ENCODE peak calls at places on chromosomes 7 and 10, in nine cellular contexts. One of them, this sample, is unnamed.

GRCh38 chr7:80216996-80217842 is 82.6 kb downstream of the GNAI1 start:
- DNase-seq in upper lobe of right lung: no peak
- DNase-seq in astrocyte of the spinal cord: no peak
- DNase-seq in AG04450: no peak
- DNase-seq in psoas muscle: no peak
- DNase-seq in CD4-positive, alpha-beta memory T cell: no peak
- DNase-seq in fibroblast of lung: no peak
- DNase-seq in endodermal cell: no peak
- DNase-seq in cardiac muscle cell: no peak
- DNase-seq in this sample: peak; percentile 81

GRCh38 chr10:64682043-64682442 is 1160.8 kb downstream of the REEP3 start:
- DNase-seq in endodermal cell: peak; percentile 73
- DNase-seq in upper lobe of right lung: no peak
- DNase-seq in astrocyte of the spinal cord: peak; percentile 5
- DNase-seq in cardiac muscle cell: no peak
- DNase-seq in CD4-positive, alpha-beta memory T cell: no peak
- DNase-seq in AG04450: no peak
- DNase-seq in fibroblast of lung: peak; percentile 1
- DNase-seq in psoas muscle: no peak
- DNase-seq in this sample: no peak

GRCh38 chr10:28668363-28669226 is 8.7 kb upstream of the BAMBI start:
- DNase-seq in endodermal cell: peak; percentile 87
- DNase-seq in astrocyte of the spinal cord: no peak
- DNase-seq in psoas muscle: peak; percentile 70
- DNase-seq in upper lobe of right lung: peak; percentile 78
- DNase-seq in CD4-positive, alpha-beta memory T cell: no peak
- DNase-seq in AG04450: no peak
- DNase-seq in fibroblast of lung: peak; percentile 20
- DNase-seq in cardiac muscle cell: peak; percentile 87
- DNase-seq in this sample: no peak

GRCh38 chr7:149821191-149822148 is 16.7 kb upstream of the ZNF862 start:
- DNase-seq in endodermal cell: no peak
- DNase-seq in psoas muscle: peak; percentile 48
- DNase-seq in CD4-positive, alpha-beta memory T cell: no peak
- DNase-seq in astrocyte of the spinal cord: no peak
- DNase-seq in fibroblast of lung: no peak
- DNase-seq in cardiac muscle cell: no peak
- DNase-seq in AG04450: no peak
- DNase-seq in upper lobe of right lung: peak; percentile 55
- DNase-seq in this sample: no peak

GRCh38 chr7:76037310-76037709 is 10.5 kb downstream of the STYXL1 start:
- DNase-seq in fibroblast of lung: peak; percentile 33
- DNase-seq in psoas muscle: peak; percentile 83
- DNase-seq in AG04450: peak; percentile 13
- DNase-seq in upper lobe of right lung: no peak
- DNase-seq in endodermal cell: no peak
- DNase-seq in cardiac muscle cell: no peak
- DNase-seq in CD4-positive, alpha-beta memory T cell: no peak
- DNase-seq in astrocyte of the spinal cord: peak; percentile 29
- DNase-seq in this sample: no peak

GRCh38 chr7:24401628-24402593 is 117.9 kb downstream of the NPY start:
- DNase-seq in astrocyte of the spinal cord: peak; percentile 50
- DNase-seq in CD4-positive, alpha-beta memory T cell: peak; percentile 8
- DNase-seq in AG04450: no peak
- DNase-seq in fibroblast of lung: peak; percentile 58
- DNase-seq in psoas muscle: no peak
- DNase-seq in upper lobe of right lung: no peak
- DNase-seq in endodermal cell: no peak
- DNase-seq in cardiac muscle cell: peak; percentile 11
- DNase-seq in this sample: peak; percentile 38

GRCh38 chr10:79019441-79019840 is 49.3 kb upstream of the ZMIZ1 start:
- DNase-seq in endodermal cell: peak; percentile 18
- DNase-seq in upper lobe of right lung: no peak
- DNase-seq in psoas muscle: peak; percentile 34
- DNase-seq in AG04450: no peak
- DNase-seq in cardiac muscle cell: no peak
- DNase-seq in CD4-positive, alpha-beta memory T cell: no peak
- DNase-seq in fibroblast of lung: no peak
- DNase-seq in astrocyte of the spinal cord: no peak
- DNase-seq in this sample: no peak

GRCh38 chr10:119466655-119467054 is 75.9 kb downstream of the RGS10 start:
- DNase-seq in AG04450: no peak
- DNase-seq in endodermal cell: no peak
- DNase-seq in fibroblast of lung: no peak
- DNase-seq in upper lobe of right lung: no peak
- DNase-seq in CD4-positive, alpha-beta memory T cell: peak; percentile 24
- DNase-seq in cardiac muscle cell: no peak
- DNase-seq in astrocyte of the spinal cord: no peak
- DNase-seq in psoas muscle: no peak
- DNase-seq in this sample: no peak

GRCh38 chr10:32317795-32318194 is 29.2 kb downstream of the EPC1 start:
- DNase-seq in astrocyte of the spinal cord: no peak
- DNase-seq in psoas muscle: no peak
- DNase-seq in fibroblast of lung: no peak
- DNase-seq in AG04450: no peak
- DNase-seq in upper lobe of right lung: no peak
- DNase-seq in endodermal cell: no peak
- DNase-seq in CD4-positive, alpha-beta memory T cell: peak; percentile 35
- DNase-seq in cardiac muscle cell: no peak
- DNase-seq in this sample: no peak

GRCh38 chr7:112708236-112708635 is 82.0 kb downstream of the TMEM168 start:
- DNase-seq in upper lobe of right lung: no peak
- DNase-seq in CD4-positive, alpha-beta memory T cell: no peak
- DNase-seq in cardiac muscle cell: no peak
- DNase-seq in astrocyte of the spinal cord: no peak
- DNase-seq in fibroblast of lung: no peak
- DNase-seq in endodermal cell: peak; percentile 56
- DNase-seq in psoas muscle: no peak
- DNase-seq in AG04450: no peak
- DNase-seq in this sample: no peak

GRCh38 chr7:102842284-102842683 is 70.5 kb upstream of the LRRC17 start:
- DNase-seq in psoas muscle: no peak
- DNase-seq in fibroblast of lung: no peak
- DNase-seq in astrocyte of the spinal cord: no peak
- DNase-seq in cardiac muscle cell: no peak
- DNase-seq in endodermal cell: no peak
- DNase-seq in CD4-positive, alpha-beta memory T cell: no peak
- DNase-seq in upper lobe of right lung: no peak
- DNase-seq in AG04450: no peak
- DNase-seq in this sample: no peak

GRCh38 chr7:37738338-37738737 is 54.8 kb downstream of the GPR141 start:
- DNase-seq in cardiac muscle cell: no peak
- DNase-seq in fibroblast of lung: peak; percentile 2
- DNase-seq in CD4-positive, alpha-beta memory T cell: no peak
- DNase-seq in astrocyte of the spinal cord: no peak
- DNase-seq in AG04450: no peak
- DNase-seq in endodermal cell: no peak
- DNase-seq in psoas muscle: no peak
- DNase-seq in upper lobe of right lung: no peak
- DNase-seq in this sample: no peak

GRCh38 chr7:107581387-107582013 is 1.5 kb downstream of the BCAP29 start:
- DNase-seq in CD4-positive, alpha-beta memory T cell: no peak
- DNase-seq in psoas muscle: no peak
- DNase-seq in AG04450: no peak
- DNase-seq in astrocyte of the spinal cord: peak; percentile 18
- DNase-seq in upper lobe of right lung: no peak
- DNase-seq in endodermal cell: no peak
- DNase-seq in cardiac muscle cell: no peak
- DNase-seq in fibroblast of lung: peak; percentile 48
- DNase-seq in this sample: no peak

GRCh38 chr10:78249690-78250089 is 216.0 kb downstream of the RPS24 start:
- DNase-seq in AG04450: no peak
- DNase-seq in upper lobe of right lung: no peak
- DNase-seq in endodermal cell: no peak
- DNase-seq in CD4-positive, alpha-beta memory T cell: no peak
- DNase-seq in cardiac muscle cell: no peak
- DNase-seq in psoas muscle: no peak
- DNase-seq in fibroblast of lung: no peak
- DNase-seq in astrocyte of the spinal cord: no peak
- DNase-seq in this sample: no peak

GRCh38 chr7:37493810-37494209 is 45.1 kb upstream of the ELMO1 start:
- DNase-seq in fibroblast of lung: no peak
- DNase-seq in upper lobe of right lung: no peak
- DNase-seq in CD4-positive, alpha-beta memory T cell: no peak
- DNase-seq in psoas muscle: no peak
- DNase-seq in endodermal cell: no peak
- DNase-seq in AG04450: no peak
- DNase-seq in cardiac muscle cell: no peak
- DNase-seq in astrocyte of the spinal cord: no peak
- DNase-seq in this sample: no peak

DNA sequence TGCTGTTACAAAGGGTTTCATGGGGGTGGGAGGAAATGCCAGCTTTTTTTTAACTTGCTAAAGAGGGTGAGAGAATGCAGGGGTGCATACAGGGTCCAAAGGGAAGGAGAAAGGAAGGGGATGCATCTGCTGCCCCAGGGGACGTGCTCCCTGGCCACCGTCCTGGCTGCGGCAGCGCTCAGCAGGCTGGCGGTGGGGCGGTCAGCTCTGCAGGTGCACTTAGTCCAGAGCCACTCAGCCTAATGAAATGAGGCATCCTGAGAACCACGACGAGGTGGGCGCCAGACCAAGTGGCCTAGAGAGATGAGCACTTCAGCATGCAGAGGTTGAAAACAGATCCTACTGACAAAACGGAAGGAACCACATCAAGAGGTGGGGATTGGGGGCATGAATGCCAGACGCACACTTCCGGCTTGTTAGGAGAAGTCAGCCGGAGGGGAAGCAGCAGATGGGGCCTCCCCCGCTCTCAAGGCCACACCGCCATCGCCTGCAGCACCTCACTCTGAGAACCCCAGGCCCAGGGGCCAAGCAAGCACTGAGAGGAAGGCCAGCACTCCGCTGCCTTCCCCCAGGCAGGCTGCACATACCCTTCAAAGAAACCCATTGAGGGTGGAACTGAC is 94.5 kb downstream of the MAD1L1 start:
- DNase-seq in psoas muscle: no peak
- DNase-seq in endodermal cell: no peak
- DNase-seq in cardiac muscle cell: no peak
- DNase-seq in upper lobe of right lung: no peak
- DNase-seq in AG04450: no peak
- DNase-seq in CD4-positive, alpha-beta memory T cell: peak; percentile 27
- DNase-seq in astrocyte of the spinal cord: no peak
- DNase-seq in fibroblast of lung: no peak
- DNase-seq in this sample: peak; percentile 93
- H3K4me3 ChIP-seq in psoas muscle: no peak overlapping the region
- H3K4me3 ChIP-seq in endodermal cell: no peak overlapping the region
- H3K4me3 ChIP-seq in cardiac muscle cell: no peak overlapping the region
- H3K4me3 ChIP-seq in upper lobe of right lung: no peak overlapping the region
- H3K4me3 ChIP-seq in AG04450: no peak overlapping the region
- H3K4me3 ChIP-seq in CD4-positive, alpha-beta memory T cell: no peak overlapping the region
- H3K4me3 ChIP-seq in astrocyte of the spinal cord: no peak overlapping the region
- H3K4me3 ChIP-seq in fibroblast of lung: no peak overlapping the region
- H3K4me3 ChIP-seq in this sample: peak overlapping the region; percentile 54

GRCh38 chr7:28038175-28038855 is 142.3 kb downstream of the JAZF1 start:
- DNase-seq in cardiac muscle cell: no peak
- DNase-seq in fibroblast of lung: no peak
- DNase-seq in psoas muscle: no peak
- DNase-seq in CD4-positive, alpha-beta memory T cell: no peak
- DNase-seq in upper lobe of right lung: no peak
- DNase-seq in AG04450: no peak
- DNase-seq in endodermal cell: no peak
- DNase-seq in astrocyte of the spinal cord: no peak
- DNase-seq in this sample: no peak

GRCh38 chr7:28036748-28037147 is 143.8 kb downstream of the JAZF1 start:
- DNase-seq in AG04450: no peak
- DNase-seq in endodermal cell: no peak
- DNase-seq in CD4-positive, alpha-beta memory T cell: no peak
- DNase-seq in fibroblast of lung: no peak
- DNase-seq in cardiac muscle cell: no peak
- DNase-seq in astrocyte of the spinal cord: no peak
- DNase-seq in psoas muscle: no peak
- DNase-seq in upper lobe of right lung: no peak
- DNase-seq in this sample: no peak

GRCh38 chr7:28041508-28042314 is 138.9 kb downstream of the JAZF1 start:
- DNase-seq in CD4-positive, alpha-beta memory T cell: no peak
- DNase-seq in astrocyte of the spinal cord: peak; percentile 71
- DNase-seq in upper lobe of right lung: no peak
- DNase-seq in psoas muscle: no peak
- DNase-seq in AG04450: peak; percentile 53
- DNase-seq in endodermal cell: no peak
- DNase-seq in fibroblast of lung: peak; percentile 47
- DNase-seq in cardiac muscle cell: no peak
- DNase-seq in this sample: no peak

GRCh38 chr7:28033386-28033785 is 147.2 kb downstream of the JAZF1 start:
- DNase-seq in fibroblast of lung: no peak
- DNase-seq in endodermal cell: no peak
- DNase-seq in CD4-positive, alpha-beta memory T cell: no peak
- DNase-seq in astrocyte of the spinal cord: no peak
- DNase-seq in upper lobe of right lung: no peak
- DNase-seq in cardiac muscle cell: no peak
- DNase-seq in AG04450: no peak
- DNase-seq in psoas muscle: no peak
- DNase-seq in this sample: no peak

GRCh38 chr7:28037220-28038010 is 143.2 kb downstream of the JAZF1 start:
- DNase-seq in AG04450: peak; percentile 83
- DNase-seq in fibroblast of lung: peak; percentile 93
- DNase-seq in psoas muscle: no peak
- DNase-seq in upper lobe of right lung: no peak
- DNase-seq in CD4-positive, alpha-beta memory T cell: no peak
- DNase-seq in astrocyte of the spinal cord: peak; percentile 96
- DNase-seq in endodermal cell: no peak
- DNase-seq in cardiac muscle cell: no peak
- DNase-seq in this sample: no peak
- H3K4me3 ChIP-seq in AG04450: no peak overlapping the region
- H3K4me3 ChIP-seq in fibroblast of lung: no peak overlapping the region
- H3K4me3 ChIP-seq in psoas muscle: no peak overlapping the region
- H3K4me3 ChIP-seq in upper lobe of right lung: no peak overlapping the region
- H3K4me3 ChIP-seq in CD4-positive, alpha-beta memory T cell: no peak overlapping the region
- H3K4me3 ChIP-seq in astrocyte of the spinal cord: no peak overlapping the region
- H3K4me3 ChIP-seq in endodermal cell: no peak overlapping the region
- H3K4me3 ChIP-seq in cardiac muscle cell: no peak overlapping the region
- H3K4me3 ChIP-seq in this sample: no peak overlapping the region

DNA sequence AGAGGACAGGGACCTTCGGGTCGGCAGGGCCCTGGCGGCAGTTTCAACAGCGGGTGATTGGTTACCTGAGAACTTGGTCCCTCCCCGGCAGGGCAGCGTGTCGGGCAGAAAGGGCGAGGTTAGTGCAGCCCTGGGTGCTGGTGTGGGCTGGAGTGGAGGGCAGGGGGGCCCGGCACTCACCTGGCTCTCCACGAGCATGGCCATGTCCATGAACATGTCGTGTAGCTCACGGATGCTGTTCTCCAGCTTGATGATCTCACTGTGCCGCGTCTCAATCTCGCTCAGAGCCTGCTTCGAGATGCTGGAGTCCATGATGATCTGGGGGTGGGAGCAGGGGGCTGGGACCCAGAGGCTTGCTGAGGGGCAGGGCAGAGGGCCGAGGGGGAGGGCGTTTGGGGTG is 16.8 kb downstream of the STX1A start:
- DNase-seq in AG04450: no peak
- DNase-seq in endodermal cell: no peak
- DNase-seq in CD4-positive, alpha-beta memory T cell: no peak
- DNase-seq in cardiac muscle cell: no peak
- DNase-seq in psoas muscle: no peak
- DNase-seq in fibroblast of lung: no peak
- DNase-seq in upper lobe of right lung: no peak
- DNase-seq in astrocyte of the spinal cord: no peak
- DNase-seq in this sample: no peak
- H3K4me3 ChIP-seq in AG04450: no peak overlapping the region
- H3K4me3 ChIP-seq in endodermal cell: no peak overlapping the region
- H3K4me3 ChIP-seq in CD4-positive, alpha-beta memory T cell: no peak overlapping the region
- H3K4me3 ChIP-seq in cardiac muscle cell: no peak overlapping the region
- H3K4me3 ChIP-seq in psoas muscle: no peak overlapping the region
- H3K4me3 ChIP-seq in fibroblast of lung: no peak overlapping the region
- H3K4me3 ChIP-seq in upper lobe of right lung: no peak overlapping the region
- H3K4me3 ChIP-seq in astrocyte of the spinal cord: no peak overlapping the region
- H3K4me3 ChIP-seq in this sample: no peak overlapping the region

GRCh38 chr7:41093141-41093540 is 609.7 kb downstream of the INHBA start:
- DNase-seq in CD4-positive, alpha-beta memory T cell: no peak
- DNase-seq in endodermal cell: no peak
- DNase-seq in astrocyte of the spinal cord: no peak
- DNase-seq in upper lobe of right lung: no peak
- DNase-seq in fibroblast of lung: no peak
- DNase-seq in AG04450: no peak
- DNase-seq in psoas muscle: no peak
- DNase-seq in cardiac muscle cell: no peak
- DNase-seq in this sample: no peak
- H3K4me3 ChIP-seq in CD4-positive, alpha-beta memory T cell: no peak overlapping the region
- H3K4me3 ChIP-seq in endodermal cell: no peak overlapping the region
- H3K4me3 ChIP-seq in astrocyte of the spinal cord: no peak overlapping the region
- H3K4me3 ChIP-seq in upper lobe of right lung: no peak overlapping the region
- H3K4me3 ChIP-seq in fibroblast of lung: no peak overlapping the region
- H3K4me3 ChIP-seq in AG04450: no peak overlapping the region
- H3K4me3 ChIP-seq in psoas muscle: no peak overlapping the region
- H3K4me3 ChIP-seq in cardiac muscle cell: no peak overlapping the region
- H3K4me3 ChIP-seq in this sample: no peak overlapping the region

This sample was measured in Jurkat, Clone E6-1.